ENCODE peak calls at places on chromosomes 1 and 21, in nine cellular contexts. One of them, this sample, is unnamed.

GRCh38 chr21:43921602-43921978 is 56.6 kb downstream of the AGPAT3 start:
- DNase-seq in fibroblast of lung: no peak
- DNase-seq in foreskin keratinocyte: no peak
- DNase-seq in cardiac muscle cell: no peak
- DNase-seq in IMR-90: no peak
- DNase-seq in SK-N-SH: no peak
- DNase-seq in WERI-Rb-1: no peak
- DNase-seq in pancreas: no peak
- DNase-seq in AG04450: no peak
- DNase-seq in this sample: no peak

GRCh38 chr1:104648269-104648691 is 898.6 kb downstream of the AMY1C start:
- DNase-seq in SK-N-SH: peak; percentile 57
- DNase-seq in pancreas: no peak
- DNase-seq in AG04450: no peak
- DNase-seq in cardiac muscle cell: peak; percentile 49
- DNase-seq in WERI-Rb-1: peak; percentile 48
- DNase-seq in fibroblast of lung: no peak
- DNase-seq in IMR-90: no peak
- DNase-seq in foreskin keratinocyte: peak; percentile 15
- DNase-seq in this sample: no peak

GRCh38 chr1:78297828-78298227 is 192.9 kb upstream of the PTGFR start:
- DNase-seq in WERI-Rb-1: peak; percentile 33
- DNase-seq in cardiac muscle cell: no peak
- DNase-seq in foreskin keratinocyte: no peak
- DNase-seq in SK-N-SH: no peak
- DNase-seq in IMR-90: no peak
- DNase-seq in AG04450: no peak
- DNase-seq in fibroblast of lung: no peak
- DNase-seq in pancreas: no peak
- DNase-seq in this sample: no peak

GRCh38 chr1:27153927-27154358 is 982 bp downstream of the SLC9A1 start:
- DNase-seq in WERI-Rb-1: no peak
- DNase-seq in pancreas: no peak
- DNase-seq in AG04450: no peak
- DNase-seq in IMR-90: no peak
- DNase-seq in fibroblast of lung: no peak
- DNase-seq in foreskin keratinocyte: no peak
- DNase-seq in cardiac muscle cell: no peak
- DNase-seq in SK-N-SH: no peak
- DNase-seq in this sample: no peak

GRCh38 chr1:80656628-80657019 is 1144.1 kb upstream of the ADGRL2 start:
- DNase-seq in cardiac muscle cell: no peak
- DNase-seq in IMR-90: peak; percentile 7
- DNase-seq in pancreas: no peak
- DNase-seq in AG04450: no peak
- DNase-seq in fibroblast of lung: peak; percentile 38
- DNase-seq in SK-N-SH: no peak
- DNase-seq in WERI-Rb-1: no peak
- DNase-seq in foreskin keratinocyte: peak; percentile 48
- DNase-seq in this sample: no peak

GRCh38 chr1:171645553-171646336 is 6.7 kb downstream of the MYOC start:
- DNase-seq in foreskin keratinocyte: no peak
- DNase-seq in cardiac muscle cell: no peak
- DNase-seq in pancreas: peak; percentile 24
- DNase-seq in fibroblast of lung: peak; percentile 63
- DNase-seq in AG04450: no peak
- DNase-seq in WERI-Rb-1: peak; percentile 29
- DNase-seq in IMR-90: no peak
- DNase-seq in SK-N-SH: peak; percentile 27
- DNase-seq in this sample: no peak

GRCh38 chr1:234309598-234310459 is 63.4 kb upstream of the COA6 start:
- DNase-seq in fibroblast of lung: peak; percentile 48
- DNase-seq in IMR-90: peak; percentile 46
- DNase-seq in cardiac muscle cell: peak; percentile 83
- DNase-seq in pancreas: peak; percentile 75
- DNase-seq in AG04450: no peak
- DNase-seq in foreskin keratinocyte: peak; percentile 68
- DNase-seq in SK-N-SH: peak; percentile 78
- DNase-seq in WERI-Rb-1: peak; percentile 86
- DNase-seq in this sample: peak; percentile 78

GRCh38 chr21:43645414-43645891 is 13.8 kb downstream of the HSF2BP start:
- DNase-seq in WERI-Rb-1: peak; percentile 24
- DNase-seq in cardiac muscle cell: peak; percentile 71
- DNase-seq in AG04450: peak; percentile 42
- DNase-seq in foreskin keratinocyte: peak; percentile 76
- DNase-seq in SK-N-SH: no peak
- DNase-seq in pancreas: no peak
- DNase-seq in fibroblast of lung: peak; percentile 80
- DNase-seq in IMR-90: peak; percentile 82
- DNase-seq in this sample: no peak

GRCh38 chr1:46370214-46370633 is 23.9 kb upstream of the FAAH start:
- DNase-seq in SK-N-SH: no peak
- DNase-seq in cardiac muscle cell: no peak
- DNase-seq in foreskin keratinocyte: peak; percentile 84
- DNase-seq in fibroblast of lung: no peak
- DNase-seq in IMR-90: peak; percentile 45
- DNase-seq in WERI-Rb-1: no peak
- DNase-seq in pancreas: no peak
- DNase-seq in AG04450: no peak
- DNase-seq in this sample: no peak

GRCh38 chr21:41970751-41971653 is 17.2 kb upstream of the C2CD2 start:
- DNase-seq in IMR-90: no peak
- DNase-seq in cardiac muscle cell: no peak
- DNase-seq in AG04450: no peak
- DNase-seq in SK-N-SH: no peak
- DNase-seq in pancreas: no peak
- DNase-seq in fibroblast of lung: no peak
- DNase-seq in foreskin keratinocyte: no peak
- DNase-seq in WERI-Rb-1: no peak
- DNase-seq in this sample: no peak

GRCh38 chr1:21089711-21090110 is 87.0 kb downstream of the EIF4G3 start:
- DNase-seq in foreskin keratinocyte: no peak
- DNase-seq in SK-N-SH: no peak
- DNase-seq in cardiac muscle cell: no peak
- DNase-seq in WERI-Rb-1: no peak
- DNase-seq in pancreas: no peak
- DNase-seq in IMR-90: no peak
- DNase-seq in fibroblast of lung: no peak
- DNase-seq in AG04450: no peak
- DNase-seq in this sample: no peak
- H3K27ac ChIP-seq in foreskin keratinocyte: no peak overlapping the region
- H3K27ac ChIP-seq in SK-N-SH: peak overlapping the region; percentile 3
- H3K27ac ChIP-seq in cardiac muscle cell: no peak overlapping the region
- H3K27ac ChIP-seq in WERI-Rb-1: no peak overlapping the region
- H3K27ac ChIP-seq in pancreas: no peak overlapping the region
- H3K27ac ChIP-seq in IMR-90: no peak overlapping the region
- H3K27ac ChIP-seq in fibroblast of lung: no peak overlapping the region
- H3K27ac ChIP-seq in AG04450: no peak overlapping the region
- H3K27ac ChIP-seq in this sample: no peak overlapping the region

DNA sequence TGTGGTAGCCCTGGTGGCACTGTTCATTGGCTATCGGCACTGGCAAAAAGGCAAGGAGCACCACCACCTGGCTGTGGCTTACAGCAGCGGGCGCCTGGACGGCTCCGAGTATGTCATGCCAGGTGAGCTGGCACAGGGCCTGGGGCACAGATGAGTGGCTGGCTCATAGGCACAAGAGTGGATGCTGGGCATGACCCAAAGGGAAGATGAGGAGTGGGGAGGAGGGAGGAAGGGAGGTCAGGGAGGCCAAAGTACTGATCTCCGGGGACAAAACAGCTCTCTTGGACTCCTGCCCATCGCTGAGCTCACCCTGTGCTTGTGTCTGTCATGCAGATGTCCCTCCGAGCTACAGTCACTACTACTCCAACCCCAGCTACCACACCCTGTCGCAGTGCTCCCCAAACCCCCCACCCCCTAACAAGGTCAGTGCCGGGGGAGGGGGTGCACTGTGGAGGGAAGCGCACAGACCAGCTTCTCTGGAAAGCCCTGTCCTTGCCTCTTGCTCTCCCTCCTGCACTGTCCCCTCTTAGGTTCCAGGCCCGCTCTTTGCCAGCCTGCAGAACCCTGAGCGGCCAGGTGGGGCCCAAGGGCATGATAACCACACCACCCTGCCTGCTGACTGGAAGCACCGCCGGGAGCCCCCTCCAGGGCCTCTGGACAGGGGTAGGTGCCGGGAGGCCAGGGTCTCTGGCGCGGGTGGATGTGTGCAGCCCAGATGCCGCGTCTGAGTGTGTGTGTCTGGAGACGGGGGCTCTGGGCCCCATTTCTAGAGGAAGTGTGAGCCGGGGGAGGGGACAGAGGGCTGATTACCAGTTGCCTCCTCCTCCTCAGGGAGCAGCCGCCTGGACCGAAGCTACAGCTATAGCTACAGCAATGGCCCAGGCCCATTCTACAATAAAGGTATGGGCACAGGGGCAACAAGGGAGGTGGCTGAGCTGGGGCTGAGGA is 7.3 kb upstream of the LRRC71 start:
- DNase-seq in fibroblast of lung: no peak
- DNase-seq in cardiac muscle cell: no peak
- DNase-seq in pancreas: peak; percentile 49
- DNase-seq in WERI-Rb-1: no peak
- DNase-seq in AG04450: no peak
- DNase-seq in IMR-90: no peak
- DNase-seq in foreskin keratinocyte: no peak
- DNase-seq in SK-N-SH: peak; percentile 89
- DNase-seq in this sample: peak; percentile 68
- TF ChIP-seq CTCF in fibroblast of lung: no peak
- TF ChIP-seq CTCF in cardiac muscle cell: no peak
- TF ChIP-seq CTCF in pancreas: no peak
- TF ChIP-seq CTCF in WERI-Rb-1: peak; percentile 35
- TF ChIP-seq CTCF in AG04450: no peak
- TF ChIP-seq CTCF in IMR-90: no peak
- TF ChIP-seq CTCF in foreskin keratinocyte: no peak
- TF ChIP-seq CTCF in SK-N-SH: no peak
- TF ChIP-seq CTCF in this sample: no peak

DNA sequence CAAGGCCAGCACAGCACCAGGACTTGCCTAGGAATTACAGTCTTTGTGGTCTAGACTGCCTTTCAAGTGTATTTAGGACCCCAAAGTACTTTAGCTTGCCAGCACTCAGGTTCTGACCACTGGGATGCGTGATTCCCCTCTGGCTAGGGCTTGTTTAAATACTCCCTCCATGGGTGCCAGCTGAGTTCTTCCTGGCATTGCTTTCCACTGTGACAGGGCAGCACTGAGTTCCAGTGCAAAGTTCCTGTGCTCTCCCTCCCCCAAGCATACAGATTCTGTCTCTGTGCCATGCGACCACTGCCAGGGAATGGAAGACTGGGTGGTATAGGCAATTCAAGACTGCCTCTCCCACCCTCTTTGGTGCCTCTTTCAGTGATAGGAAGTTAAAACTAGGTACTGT is 45.9 kb downstream of the NIBAN1 start:
- DNase-seq in IMR-90: no peak
- DNase-seq in AG04450: no peak
- DNase-seq in fibroblast of lung: no peak
- DNase-seq in foreskin keratinocyte: no peak
- DNase-seq in SK-N-SH: no peak
- DNase-seq in pancreas: no peak
- DNase-seq in WERI-Rb-1: no peak
- DNase-seq in cardiac muscle cell: no peak
- DNase-seq in this sample: no peak
- H3K27ac ChIP-seq in IMR-90: no peak overlapping the region
- H3K27ac ChIP-seq in AG04450: no peak overlapping the region
- H3K27ac ChIP-seq in fibroblast of lung: no peak overlapping the region
- H3K27ac ChIP-seq in foreskin keratinocyte: no peak overlapping the region
- H3K27ac ChIP-seq in SK-N-SH: no peak overlapping the region
- H3K27ac ChIP-seq in pancreas: no peak overlapping the region
- H3K27ac ChIP-seq in WERI-Rb-1: no peak overlapping the region
- H3K27ac ChIP-seq in cardiac muscle cell: no peak overlapping the region
- H3K27ac ChIP-seq in this sample: no peak overlapping the region

DNA sequence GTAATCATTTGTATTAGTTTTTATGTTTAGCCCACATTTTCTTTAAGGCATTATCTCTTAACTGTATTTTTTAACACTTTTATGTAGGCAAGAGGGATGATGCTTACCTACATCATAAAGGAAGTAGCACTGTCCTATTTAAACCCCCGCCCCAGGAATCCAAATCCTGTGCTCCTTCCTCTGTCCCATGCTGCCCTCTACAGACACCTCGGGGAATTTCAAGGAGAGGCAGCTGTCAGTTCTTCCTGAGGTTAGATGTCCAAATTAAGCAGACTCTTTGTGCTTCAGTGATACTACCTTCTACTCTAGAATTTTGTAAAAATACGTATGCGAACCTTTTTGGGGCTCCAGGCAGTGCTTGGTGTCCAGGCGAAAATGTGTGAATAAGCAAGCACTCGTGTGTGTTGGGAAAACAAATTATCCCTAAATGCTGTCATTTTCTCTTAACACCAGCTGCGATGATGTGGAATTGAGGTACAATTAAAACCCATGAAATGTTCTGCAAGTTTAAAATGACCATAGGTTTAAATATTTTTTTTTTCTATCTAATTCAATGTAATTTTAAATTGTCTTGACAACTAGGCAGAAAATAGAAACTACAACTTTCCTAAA is 19.2 kb downstream of the CRCT1 start:
- DNase-seq in IMR-90: peak; percentile 15
- DNase-seq in SK-N-SH: peak; percentile 45
- DNase-seq in WERI-Rb-1: peak; percentile 83
- DNase-seq in fibroblast of lung: no peak
- DNase-seq in pancreas: no peak
- DNase-seq in cardiac muscle cell: no peak
- DNase-seq in foreskin keratinocyte: peak; percentile 52
- DNase-seq in AG04450: no peak
- DNase-seq in this sample: no peak
- TF ChIP-seq CTCF in IMR-90: peak; percentile 62
- TF ChIP-seq CTCF in SK-N-SH: peak; percentile 79
- TF ChIP-seq CTCF in WERI-Rb-1: peak; percentile 92
- TF ChIP-seq CTCF in fibroblast of lung: peak; percentile 71
- TF ChIP-seq CTCF in pancreas: peak; percentile 48
- TF ChIP-seq CTCF in cardiac muscle cell: peak; percentile 67
- TF ChIP-seq CTCF in foreskin keratinocyte: peak; percentile 97
- TF ChIP-seq CTCF in AG04450: peak; percentile 28
- TF ChIP-seq CTCF in this sample: peak; percentile 60

DNA sequence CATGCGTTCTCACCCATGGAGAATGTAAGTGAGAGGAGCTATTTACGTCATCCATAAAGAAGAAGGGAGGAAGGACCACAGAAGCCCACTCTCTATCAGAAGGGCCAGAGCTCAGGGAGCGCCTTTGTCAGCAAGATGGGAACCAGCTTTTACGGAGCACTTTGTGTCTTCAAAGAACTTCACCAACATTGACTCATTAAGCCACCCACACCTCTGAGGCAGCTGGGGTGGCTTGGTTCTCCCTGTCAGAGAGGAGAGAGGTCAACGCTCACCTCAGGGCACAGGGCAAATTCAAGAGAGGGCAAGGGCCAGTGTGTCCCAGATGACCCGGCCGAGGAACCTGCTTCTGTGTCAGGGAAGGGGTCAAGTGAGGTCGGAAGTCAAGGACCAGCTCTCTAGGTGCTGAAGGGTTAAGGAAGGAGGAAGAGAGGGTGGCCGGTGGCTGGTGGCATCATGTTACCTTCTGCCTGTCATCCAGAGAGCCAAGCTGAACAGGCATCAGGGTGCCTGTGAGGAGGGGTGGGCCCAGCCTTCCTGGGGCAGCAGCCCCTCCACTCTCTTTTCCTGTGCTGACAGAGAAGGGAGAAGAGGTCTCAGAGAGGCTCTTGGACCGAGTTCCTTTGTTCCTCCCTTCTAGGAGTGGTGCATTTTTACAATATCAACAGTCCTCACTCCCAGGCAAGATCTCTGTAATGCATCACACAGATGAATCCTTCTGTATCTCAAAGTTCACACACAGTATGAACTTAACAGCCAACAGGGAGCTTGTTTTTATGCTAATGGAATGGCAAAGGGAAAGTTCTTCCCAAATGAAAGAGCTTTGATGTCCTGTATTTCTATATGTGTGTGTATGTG is 109.0 kb downstream of the ETS2 start:
- DNase-seq in IMR-90: peak; percentile 29
- DNase-seq in SK-N-SH: no peak
- DNase-seq in AG04450: no peak
- DNase-seq in cardiac muscle cell: peak; percentile 53
- DNase-seq in pancreas: no peak
- DNase-seq in WERI-Rb-1: no peak
- DNase-seq in foreskin keratinocyte: no peak
- DNase-seq in fibroblast of lung: no peak
- DNase-seq in this sample: no peak
- H3K27ac ChIP-seq in IMR-90: no peak overlapping the region
- H3K27ac ChIP-seq in SK-N-SH: no peak overlapping the region
- H3K27ac ChIP-seq in AG04450: peak overlapping the region; percentile 3
- H3K27ac ChIP-seq in cardiac muscle cell: peak overlapping the region; percentile 30
- H3K27ac ChIP-seq in pancreas: no peak overlapping the region
- H3K27ac ChIP-seq in WERI-Rb-1: no peak overlapping the region
- H3K27ac ChIP-seq in foreskin keratinocyte: no peak overlapping the region
- H3K27ac ChIP-seq in fibroblast of lung: no peak overlapping the region
- H3K27ac ChIP-seq in this sample: peak overlapping the region; percentile 6

This sample was measured in lower lobe of right lung.